ENCODE peak calls at places on chromosomes 6 and 20, in seven cellular contexts. H, I, V, Q, S, B and T are unnamed samples. For H3K27me3 and H3K4me1, the result is how much of the 10 kb centered on the place peaks cover.

GRCh38 chr6:105321728-105322127 is 81.2 kb downstream of the PREP start:
- DNase-seq in H (no peak), I (no peak), V (no peak), Q (no peak), S (no peak), B (no peak), T (no peak)

GRCh38 chr6:111957623-111958315 is 84.5 kb upstream of the FYN start:
- DNase-seq in H (no peak), I (no peak), V (no peak), Q (peak), S (peak), B (no peak), T (no peak)

GRCh38 chr6:5855787-5856186 is 150.9 kb downstream of the NRN1 start:
- DNase-seq in H (no peak), I (no peak), V (no peak), Q (no peak), S (no peak), B (no peak), T (no peak)

GRCh38 chr6:76684881-76685280 is 612.4 kb upstream of the IMPG1 start:
- DNase-seq in H (no peak), I (no peak), V (no peak), Q (no peak), S (peak), B (no peak), T (no peak)

GRCh38 chr6:138973481-138974140 is 14.4 kb downstream of the REPS1 start:
- DNase-seq in H (peak), I (no peak), V (no peak), Q (no peak), S (no peak), B (no peak), T (no peak)

GRCh38 chr20:2149507-2149906 is 47.9 kb downstream of the STK35 start:
- DNase-seq in H (no peak), I (no peak), V (no peak), Q (no peak), S (no peak), B (no peak), T (no peak)

GRCh38 chr20:45817652-45818194 is 5.3 kb downstream of the UBE2C start:
- DNase-seq in H (peak), I (no peak), V (no peak), Q (no peak), S (no peak), B (no peak), T (no peak)

GRCh38 chr6:136566007-136566487 is 15.8 kb upstream of the MAP7 start:
- DNase-seq in H (no peak), I (peak), V (no peak), Q (no peak), S (no peak), B (no peak), T (peak)

GRCh38 chr20:1651268-1651667 is 6.3 kb downstream of the SIRPG start:
- DNase-seq in H (no peak), I (no peak), V (no peak), Q (no peak), S (no peak), B (no peak), T (no peak)

GRCh38 chr6:2275207-2275891 is 29.9 kb upstream of the GMDS start:
- DNase-seq in H (peak), I (no peak), V (no peak), Q (no peak), S (no peak), B (no peak), T (no peak)

GRCh38 chr6:80185492-80185891 is 79.0 kb downstream of the BCKDHB start:
- DNase-seq in H (no peak), I (no peak), V (no peak), Q (no peak), S (no peak), B (no peak), T (no peak)

GRCh38 chr20:17936791-17937687 is 31.6 kb downstream of the SNX5 start:
- DNase-seq in H (no peak), I (peak), V (no peak), Q (no peak), S (no peak), B (no peak), T (peak)

GRCh38 chr20:16027710-16028109 is 545.5 kb downstream of the KIF16B start:
- DNase-seq in H (no peak), I (no peak), V (no peak), Q (no peak), S (peak), B (no peak), T (no peak)

GRCh38 chr20:37417146-37417856 is 71.4 kb downstream of the SRC start:
- DNase-seq in H (no peak), I (no peak), V (no peak), Q (no peak), S (peak), B (no peak), T (no peak)

GRCh38 chr20:22492497-22492896 is 91.9 kb downstream of the FOXA2 start:
- DNase-seq in H (no peak), I (no peak), V (no peak), Q (no peak), S (no peak), B (no peak), T (no peak)
- H3K27me3 ChIP-seq in H (under half), I (under half), V (under half), Q (under half), S (under half), B (under half), T (under half)

GRCh38 chr6:132072831-132073230 is 121.7 kb upstream of the CCN2 start:
- DNase-seq in H (no peak), I (no peak), V (no peak), Q (no peak), S (no peak), B (no peak), T (no peak)
- H3K4me3 ChIP-seq in H (no peak), I (no peak), V (no peak), Q (no peak), S (no peak), B (no peak), T (no peak)

GRCh38 chr6:166751051-166751595 is 124.1 kb upstream of the RPS6KA2 start:
- DNase-seq in H (no peak), I (no peak), V (no peak), Q (no peak), S (peak), B (no peak), T (no peak)

GRCh38 chr6:166747644-166748595 is 120.9 kb upstream of the RPS6KA2 start:
- DNase-seq in H (no peak), I (no peak), V (no peak), Q (no peak), S (no peak), B (no peak), T (no peak)

GRCh38 chr6:166749666-166750065 is 122.6 kb upstream of the RPS6KA2 start:
- DNase-seq in H (no peak), I (no peak), V (no peak), Q (no peak), S (no peak), B (no peak), T (no peak)

GRCh38 chr6:166752097-166752496 is 125.0 kb upstream of the RPS6KA2 start:
- DNase-seq in H (no peak), I (no peak), V (no peak), Q (no peak), S (no peak), B (no peak), T (no peak)

GRCh38 chr6:166750125-166750793 is 123.2 kb upstream of the RPS6KA2 start:
- DNase-seq in H (no peak), I (no peak), V (no peak), Q (no peak), S (peak), B (no peak), T (no peak)
- H3K4me1 ChIP-seq in H (under half), I (under half), V (under half), Q (under half), S (under half), B (under half), T (under half)

DNA sequence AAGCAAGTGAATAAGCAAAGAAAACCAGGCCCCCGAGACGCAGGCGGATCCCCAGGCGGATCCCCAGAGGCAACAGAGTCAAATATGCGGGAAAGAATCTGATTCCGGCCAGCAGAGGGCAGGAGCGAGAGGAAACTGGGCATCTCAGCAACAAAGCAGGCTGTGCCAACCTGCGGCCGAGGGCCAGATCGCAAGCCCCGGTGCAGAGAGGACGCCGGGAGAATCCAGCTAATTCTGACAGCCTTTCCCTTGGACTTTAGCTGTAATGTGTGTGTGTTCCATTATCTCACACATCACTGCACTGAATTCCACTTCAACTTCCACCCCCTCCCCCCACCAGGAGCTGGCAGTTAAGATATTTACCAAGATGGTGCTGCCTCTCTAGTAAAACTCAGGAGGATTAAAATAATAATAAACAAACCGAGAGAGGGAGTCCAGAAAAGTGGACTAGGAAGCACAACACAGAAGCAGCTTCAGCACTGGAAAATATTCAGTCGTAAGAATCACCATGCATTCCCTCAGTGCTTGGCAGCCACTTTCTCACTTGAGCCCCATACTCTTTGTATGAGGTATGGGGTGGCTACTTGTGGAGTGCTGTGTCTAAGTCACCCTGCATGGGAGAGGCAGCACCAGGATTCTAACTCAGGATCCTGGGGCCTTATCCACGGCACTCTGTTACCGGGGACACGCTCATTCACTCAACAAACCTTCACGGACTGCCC is 66.2 kb upstream of the SNX9 start:
- DNase-seq in H (peak), I (peak), V (peak), Q (peak), S (peak), B (peak), T (peak)
- H3K27me3 ChIP-seq in H (under half), I (under half), V (under half), Q (under half), S (under half), B (under half), T (under half)

DNA sequence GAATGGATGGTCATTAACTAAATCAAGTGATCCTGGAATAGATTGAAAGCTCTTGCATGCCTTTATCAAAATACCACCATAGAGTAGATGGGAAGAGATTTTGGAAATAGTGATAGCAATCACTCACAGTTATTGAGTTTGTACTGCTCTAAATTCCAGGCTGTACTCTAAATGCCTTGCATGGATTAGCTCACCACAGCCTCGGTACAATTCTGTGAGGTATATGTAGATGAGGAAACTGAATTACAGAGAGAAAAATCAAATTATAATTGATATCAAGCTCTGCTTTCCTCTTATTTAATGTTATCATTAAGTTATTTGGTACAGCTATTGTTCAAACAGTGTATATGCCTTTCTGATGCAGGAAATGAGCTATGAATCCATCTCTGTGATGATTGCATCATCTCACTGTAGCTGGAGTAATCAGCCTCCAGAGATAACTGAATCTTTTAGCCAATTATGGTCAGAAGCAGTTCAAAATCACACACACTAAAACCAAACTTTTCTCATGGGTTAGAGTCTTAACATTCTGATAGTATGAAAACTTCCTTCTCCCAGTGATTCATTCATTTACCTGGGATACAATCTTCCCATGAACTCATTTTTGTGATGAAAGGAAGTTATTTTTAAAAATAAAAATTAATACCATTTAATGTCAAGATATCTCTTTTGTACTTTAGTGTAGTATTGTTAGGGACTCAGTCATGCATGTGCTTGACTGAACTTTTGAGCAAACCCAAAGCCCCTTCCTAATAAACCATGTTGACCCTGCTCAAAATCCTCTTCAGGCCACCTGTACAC is 52.1 kb downstream of the RNF217 start:
- DNase-seq in H (no peak), I (no peak), V (no peak), Q (no peak), S (no peak), B (no peak), T (no peak)
- H3K4me3 ChIP-seq in H (no peak), I (no peak), V (no peak), Q (no peak), S (no peak), B (no peak), T (no peak)

DNA sequence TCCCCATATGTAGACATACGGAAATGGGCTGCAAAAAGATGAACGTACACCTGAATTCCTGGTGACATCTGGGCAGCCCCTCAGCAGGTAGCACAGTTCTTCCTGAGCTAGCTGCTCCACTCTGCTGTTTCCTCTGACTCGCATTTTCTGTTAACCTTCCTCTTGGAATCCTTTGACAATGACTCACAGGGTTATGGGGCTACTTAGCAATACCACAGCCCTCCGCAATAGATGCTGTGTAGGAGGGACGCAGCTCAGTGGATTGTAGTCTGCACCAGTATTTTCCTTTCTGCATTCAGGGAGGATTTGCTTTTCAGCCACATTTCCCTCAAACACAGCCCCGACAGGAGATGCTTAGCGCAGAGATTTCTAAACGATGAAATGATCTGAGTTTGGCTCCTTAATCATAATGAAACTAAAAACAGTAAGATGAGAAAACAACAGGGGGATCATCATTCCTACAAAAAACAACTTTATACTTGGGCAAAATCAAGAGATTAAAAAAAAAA is 12.4 kb downstream of the BACH2 start:
- DNase-seq in H (peak), I (no peak), V (peak), Q (peak), S (peak), B (no peak), T (no peak)
- H3K4me1 ChIP-seq in H (under half), I (under half), V (half or more), Q (under half), S (under half), B (under half), T (under half)

DNA sequence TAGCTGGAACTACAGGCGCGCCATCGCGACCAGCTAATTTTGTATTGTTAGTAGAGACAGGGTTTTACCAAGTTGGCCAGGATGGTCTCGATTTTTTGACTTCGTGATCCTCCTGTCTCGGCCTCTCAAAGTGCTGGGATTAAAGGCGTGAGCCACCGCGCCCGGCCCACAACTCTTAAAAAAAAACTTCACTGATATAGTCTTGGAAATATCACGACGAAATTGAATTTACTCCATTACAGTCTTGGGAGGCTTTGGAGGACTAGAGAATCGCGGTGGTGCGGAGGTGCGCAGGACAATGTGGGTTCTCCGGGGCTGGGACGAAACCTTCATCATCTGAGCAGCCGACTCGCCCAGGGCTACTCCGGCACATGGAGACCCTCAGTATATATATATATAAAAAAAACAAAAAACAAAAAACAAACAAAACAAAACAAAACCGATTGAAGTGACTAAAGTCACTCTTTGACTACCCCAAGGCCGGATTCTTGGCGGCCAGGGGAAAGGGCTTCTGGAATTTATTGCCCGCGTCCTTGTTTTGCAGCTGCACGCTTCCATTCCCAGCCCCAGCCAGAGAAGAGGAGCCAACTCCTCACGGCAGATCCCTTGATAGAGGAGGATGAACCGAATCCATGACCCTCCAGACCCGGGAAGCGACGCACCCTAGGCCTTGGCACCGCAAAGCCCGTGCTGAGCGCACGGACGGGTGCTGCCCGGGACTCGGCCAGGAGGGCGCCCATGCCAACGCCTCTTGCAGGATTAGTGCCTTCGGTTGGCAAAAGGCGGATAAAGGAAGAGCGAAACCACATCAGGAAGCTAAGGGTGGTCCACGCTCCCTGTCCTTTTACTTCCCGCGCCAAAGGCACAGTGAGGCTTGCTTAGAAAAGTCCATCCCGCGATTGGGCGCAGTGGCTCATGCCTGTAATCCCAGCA is 1.7 kb upstream of the GCM2 start:
- DNase-seq in H (no peak), I (no peak), V (no peak), Q (no peak), S (peak), B (no peak), T (no peak)
- H3K27me3 ChIP-seq in H (under half), I (half or more), V (under half), Q (under half), S (half or more), B (under half), T (half or more)